ENCODE peak calls at places on chromosomes 12 and 14, in four cellular contexts. B, R, W and F are unnamed samples.
A peak's percentile ranks its signal among the peaks of the same experiment; 100 is the strongest.

GRCh38 chr12:40692617-40693502 is 621 bp downstream of the CNTN1 start:
- DNase-seq in W (peak; percentile 70), B (no peak), R (peak; percentile 40), F (peak; percentile 12)

GRCh38 chr12:116898675-116899074 is 12.1 kb upstream of the FBXW8 start:
- DNase-seq in B (no peak), W (no peak), R (no peak), F (no peak)

GRCh38 chr14:68704736-68705720 is 87.8 kb downstream of the ZFP36L1 start:
- DNase-seq in B (no peak), W (peak; percentile 88), R (no peak), F (peak; percentile 46)

GRCh38 chr12:6084969-6085450 is 39.5 kb downstream of the VWF start:
- DNase-seq in R (no peak), B (no peak), W (no peak), F (no peak)

GRCh38 chr12:26044007-26044394 is 80.8 kb downstream of the BHLHE41 start:
- DNase-seq in B (no peak), W (no peak), R (no peak), F (no peak)

GRCh38 chr12:110849748-110850403 is 3.1 kb downstream of the CCDC63 start:
- DNase-seq in W (no peak), R (no peak), B (no peak), F (no peak)

GRCh38 chr12:122909442-122910288 is 13.7 kb upstream of the VPS37B start:
- DNase-seq in R (no peak), W (no peak), B (no peak), F (no peak)

GRCh38 chr12:89552376-89552775 is 26.5 kb upstream of the POC1B start:
- DNase-seq in W (peak; percentile 55), R (no peak), B (no peak), F (no peak)

GRCh38 chr14:99571303-99571986 is 32.6 kb downstream of the CCDC85C start:
- DNase-seq in B (no peak), R (no peak), W (no peak), F (no peak)

GRCh38 chr12:70609739-70610491 is 27.3 kb downstream of the PTPRB start:
- DNase-seq in R (no peak), B (peak; percentile 28), W (peak; percentile 39), F (peak; percentile 36)

GRCh38 chr14:72780771-72781170 is 113.1 kb downstream of the DPF3 start:
- DNase-seq in R (no peak), W (no peak), B (no peak), F (no peak)

GRCh38 chr14:30588873-30589272 is 29.9 kb downstream of the G2E3 start:
- DNase-seq in R (no peak), B (no peak), W (no peak), F (no peak)